ENCODE peak calls at places on chromosome 9, in ten cellular contexts. Z, J, V, R, U, K, H, O, L and F are unnamed samples.

GRCh38 chr9:91028166-91028827 is 226.7 kb downstream of the SYK start:
- DNase-seq in K (no peak), U (no peak), V (no peak), Z (no peak), J (no peak), R (no peak), L (no peak), O (no peak), H (no peak), F (no peak)

GRCh38 chr9:4045556-4045955 is 254.3 kb downstream of the GLIS3 start:
- DNase-seq in R (no peak), H (no peak), Z (no peak), O (no peak), J (no peak), V (no peak), U (no peak), L (no peak), K (no peak), F (no peak)

GRCh38 chr9:70987986-70988385 is 133.4 kb downstream of the TRPM3 start:
- DNase-seq in K (no peak), H (peak; percentile 73), R (no peak), U (peak; percentile 80), O (no peak), L (no peak), V (no peak), Z (no peak), J (no peak), F (no peak)

GRCh38 chr9:104301770-104302169 is 202.3 kb upstream of the OR13F1 start:
- DNase-seq in O (peak; percentile 88), U (no peak), H (no peak), L (no peak), J (no peak), R (no peak), Z (no peak), K (no peak), V (no peak), F (no peak)

GRCh38 chr9:109751253-109751652 is 28.7 kb upstream of the PALM2AKAP2 start:
- DNase-seq in K (no peak), V (no peak), L (no peak), O (peak; percentile 17), R (no peak), Z (no peak), J (no peak), H (peak; percentile 69), U (no peak), F (no peak)

GRCh38 chr9:108478871-108479332 is 376.9 kb downstream of the ACTL7B start:
- DNase-seq in K (no peak), Z (no peak), J (no peak), R (no peak), V (no peak), U (peak; percentile 98), O (no peak), H (peak; percentile 90), L (no peak), F (peak; percentile 39)

GRCh38 chr9:91208837-91209236 is 152.9 kb downstream of the AUH start:
- DNase-seq in U (no peak), J (no peak), H (no peak), R (no peak), O (no peak), K (no peak), V (no peak), L (no peak), Z (no peak), F (no peak)

GRCh38 chr9:6765396-6765795 is 7.6 kb downstream of the KDM4C start:
- DNase-seq in V (no peak), J (no peak), H (no peak), R (no peak), O (no peak), Z (no peak), K (no peak), L (no peak), U (no peak), F (no peak)

GRCh38 chr9:34170252-34170915 is 8.5 kb upstream of the UBAP1 start:
- DNase-seq in L (no peak), O (no peak), Z (no peak), U (no peak), J (no peak), K (no peak), H (no peak), V (no peak), R (no peak), F (no peak)

GRCh38 chr9:85200726-85201402 is 531.3 kb downstream of the NTRK2 start:
- DNase-seq in Z (no peak), R (no peak), J (no peak), H (no peak), U (peak; percentile 70), O (no peak), L (no peak), K (no peak), V (no peak), F (no peak)

GRCh38 chr9:114190563-114190905 is 35.2 kb downstream of the COL27A1 start:
- DNase-seq in K (no peak), O (no peak), J (no peak), L (no peak), R (no peak), H (no peak), U (no peak), V (no peak), Z (no peak), F (no peak)

GRCh38 chr9:124894741-124895170 is 32.8 kb downstream of the ARPC5L start:
- DNase-seq in U (peak; percentile 64), L (peak; percentile 56), H (peak; percentile 79), R (no peak), O (peak; percentile 18), J (no peak), K (no peak), V (no peak), Z (no peak), F (peak; percentile 17)

GRCh38 chr9:114894801-114895433 is 35.5 kb downstream of the TNFSF8 start:
- DNase-seq in V (no peak), R (no peak), U (peak; percentile 98), H (peak; percentile 95), J (no peak), Z (no peak), O (no peak), K (no peak), L (peak; percentile 5), F (peak; percentile 45)

GRCh38 chr9:121744002-121744686 is 92.7 kb downstream of the DAB2IP start:
- DNase-seq in Z (peak; percentile 19), V (no peak), L (peak; percentile 7), O (no peak), R (no peak), K (no peak), U (peak; percentile 45), H (peak; percentile 52), J (peak; percentile 80), F (peak; percentile 45)

GRCh38 chr9:114122152-114122615 is 23.1 kb upstream of the KIF12 start:
- DNase-seq in R (no peak), Z (no peak), J (no peak), H (no peak), U (no peak), K (no peak), V (no peak), L (no peak), O (no peak), F (no peak)

GRCh38 chr9:118785456-118785855 is 583.8 kb downstream of the BRINP1 start:
- DNase-seq in L (no peak), O (no peak), K (no peak), Z (no peak), V (no peak), H (no peak), U (no peak), J (no peak), R (no peak), F (no peak)

GRCh38 chr9:129866373-129867137 is 31.3 kb downstream of the USP20 start:
- DNase-seq in K (no peak), V (no peak), J (no peak), O (no peak), R (no peak), H (no peak), U (no peak), L (no peak), Z (no peak), F (no peak)

GRCh38 chr9:111148390-111148993 is 110.2 kb upstream of the LPAR1 start:
- DNase-seq in U (peak; percentile 13), H (peak; percentile 40), V (no peak), R (no peak), L (no peak), Z (no peak), K (no peak), J (no peak), O (no peak), F (no peak)

GRCh38 chr9:113129466-113129865 is 21.3 kb upstream of the SLC31A2 start:
- DNase-seq in O (no peak), K (no peak), U (no peak), R (no peak), Z (no peak), H (no peak), V (no peak), L (no peak), J (no peak), F (no peak)

GRCh38 chr9:112700080-112700479 is 17.8 kb downstream of the INIP start:
- DNase-seq in R (no peak), J (no peak), H (peak; percentile 26), K (no peak), L (no peak), U (no peak), Z (no peak), V (no peak), O (no peak), F (no peak)

GRCh38 chr9:107833295-107833694 is 343.7 kb upstream of the KLF4 start:
- DNase-seq in V (no peak), O (no peak), J (no peak), K (no peak), R (no peak), U (peak; percentile 50), H (peak; percentile 21), L (no peak), Z (no peak), F (no peak)

GRCh38 chr9:36007309-36007708 is 29.4 kb upstream of the RECK start:
- DNase-seq in O (no peak), K (no peak), U (no peak), R (no peak), H (no peak), V (no peak), J (peak; percentile 63), Z (no peak), L (no peak), F (no peak)

GRCh38 chr9:91047993-91048607 is 246.5 kb downstream of the SYK start:
- DNase-seq in O (no peak), R (no peak), L (no peak), H (peak; percentile 85), U (peak; percentile 92), J (no peak), Z (no peak), V (no peak), K (no peak), F (peak; percentile 62)

GRCh38 chr9:135505406-135506187 is 5.1 kb downstream of the MRPS2 start:
- DNase-seq in V (no peak), H (no peak), K (no peak), R (no peak), L (no peak), O (no peak), Z (no peak), U (no peak), J (no peak), F (no peak)

GRCh38 chr9:91192379-91192775 is 169.3 kb downstream of the AUH start:
- DNase-seq in H (peak; percentile 65), J (no peak), V (no peak), L (no peak), U (peak; percentile 35), O (no peak), R (no peak), Z (no peak), K (no peak), F (no peak)